ENCODE peak calls at places on chromosomes 3 and 15, in seven cellular contexts. L, I, N, A, M, H and V are unnamed samples.

GRCh38 chr3:161296814-161297213 is 74.5 kb downstream of the SPTSSB start:
- DNase-seq in A (no peak), M (no peak), H (no peak), N (no peak), I (no peak), L (no peak), V (no peak)

GRCh38 chr3:16987141-16987540 is 102.4 kb downstream of the PLCL2 start:
- DNase-seq in N (no peak), I (no peak), M (no peak), A (no peak), H (no peak), L (no peak), V (no peak)

GRCh38 chr3:11367116-11367781 is 95.1 kb downstream of the ATG7 start:
- DNase-seq in N (no peak), H (peak; percentile 77), A (no peak), M (no peak), L (peak; percentile 94), I (no peak), V (peak; percentile 53)

GRCh38 chr3:38005076-38006020 is 14.8 kb downstream of the VILL start:
- DNase-seq in L (no peak), M (no peak), N (no peak), H (peak; percentile 24), I (no peak), A (peak; percentile 72), V (no peak)

GRCh38 chr3:146265720-146266119 is 14.8 kb upstream of the PLSCR4 start:
- DNase-seq in H (no peak), M (no peak), L (no peak), N (no peak), I (no peak), A (no peak), V (no peak)

GRCh38 chr15:43968551-43968950 is 141.7 kb downstream of the WDR76 start:
- DNase-seq in H (no peak), N (peak; percentile 17), M (no peak), L (no peak), A (no peak), I (no peak), V (no peak)

GRCh38 chr15:55403531-55403930 is 4.6 kb downstream of the CCPG1 start:
- DNase-seq in H (peak; percentile 33), A (no peak), L (peak; percentile 82), M (no peak), I (no peak), N (no peak), V (no peak)

GRCh38 chr3:57557088-57557537 is 1.0 kb downstream of the PDE12 start:
- DNase-seq in A (peak; percentile 14), L (peak; percentile 34), M (no peak), N (no peak), H (peak; percentile 73), I (no peak), V (peak; percentile 13)

GRCh38 chr3:141410408-141410807 is 42.1 kb downstream of the ZBTB38 start:
- DNase-seq in H (peak; percentile 62), M (no peak), I (no peak), N (no peak), L (peak; percentile 78), A (no peak), V (no peak)

GRCh38 chr15:101183926-101184305 is 67.9 kb downstream of the CHSY1 start:
- DNase-seq in M (no peak), H (no peak), I (no peak), A (no peak), N (no peak), L (no peak), V (no peak)

GRCh38 chr15:60673918-60674558 is 195.1 kb upstream of the ICE2 start:
- DNase-seq in H (peak; percentile 96), N (peak; percentile 78), A (peak; percentile 77), L (peak; percentile 91), I (peak; percentile 89), M (no peak), V (no peak)

GRCh38 chr3:140128217-140129137 is 193.5 kb downstream of the CLSTN2 start:
- DNase-seq in A (peak; percentile 73), N (no peak), I (peak; percentile 18), M (no peak), H (peak; percentile 18), L (no peak), V (peak; percentile 63)

GRCh38 chr3:27312044-27312668 is 57.0 kb downstream of the NEK10 start:
- DNase-seq in M (no peak), A (peak; percentile 26), I (peak; percentile 39), H (peak; percentile 84), L (peak; percentile 79), N (peak; percentile 41), V (peak; percentile 14)

GRCh38 chr3:182092662-182093262 is 381.0 kb downstream of the SOX2 start:
- DNase-seq in I (no peak), N (no peak), H (no peak), M (no peak), L (no peak), A (peak; percentile 60), V (peak; percentile 3)

GRCh38 chr3:9691636-9692035 is 12.0 kb upstream of the CPNE9 start:
- DNase-seq in H (no peak), A (no peak), L (no peak), M (no peak), I (no peak), N (no peak), V (no peak)

GRCh38 chr3:39476783-39477182 is 9.3 kb downstream of the MOBP start:
- DNase-seq in A (no peak), N (no peak), L (no peak), H (no peak), M (no peak), I (no peak), V (no peak)

GRCh38 chr3:43996379-43997301 is 245.0 kb upstream of the TOPAZ1 start:
- DNase-seq in N (no peak), H (peak; percentile 90), I (peak; percentile 23), L (peak; percentile 59), M (no peak), A (peak; percentile 74), V (peak; percentile 58)

GRCh38 chr3:123027292-123028232 is at the start of gene SEMA5B:
- DNase-seq in I (no peak), A (peak; percentile 43), N (no peak), M (no peak), H (peak; percentile 54), L (no peak), V (peak; percentile 67)

GRCh38 chr3:42750834-42751233 is 22.2 kb downstream of the CCDC13 start:
- DNase-seq in I (no peak), M (no peak), N (no peak), A (no peak), H (no peak), L (no peak), V (no peak)

GRCh38 chr15:80659375-80659774 is 35.7 kb upstream of the ABHD17C start:
- DNase-seq in A (no peak), L (no peak), N (no peak), H (peak; percentile 15), M (no peak), I (no peak), V (no peak)

GRCh38 chr15:80662756-80663553 is 32.2 kb upstream of the ABHD17C start:
- DNase-seq in I (peak; percentile 76), M (no peak), N (no peak), L (no peak), A (no peak), H (no peak), V (no peak)

GRCh38 chr15:80665151-80665550 is 30.0 kb upstream of the ABHD17C start:
- DNase-seq in I (no peak), L (no peak), H (no peak), N (no peak), M (no peak), A (no peak), V (no peak)

GRCh38 chr15:80662129-80662528 is 33.0 kb upstream of the ABHD17C start:
- DNase-seq in M (no peak), L (no peak), H (peak; percentile 34), I (no peak), N (no peak), A (no peak), V (no peak)

GRCh38 chr15:80660114-80660513 is 35.0 kb upstream of the ABHD17C start:
- DNase-seq in A (peak; percentile 66), L (peak; percentile 22), I (peak; percentile 46), M (no peak), N (no peak), H (peak; percentile 63), V (peak; percentile 55)
- TF ChIP-seq CTCF in A (peak; percentile 35), L (peak; percentile 43), I (peak; percentile 24), M (peak; percentile 57), N (peak; percentile 74), H (peak; percentile 64), V (peak; percentile 29)

GRCh38 chr3:164390046-164390445 is 688.2 kb downstream of the SI start:
- DNase-seq in A (no peak), L (no peak), H (no peak), N (no peak), M (no peak), I (no peak), V (no peak)
- TF ChIP-seq CTCF in A (peak; percentile 53), L (no peak), H (no peak), N (no peak), M (peak; percentile 27), I (peak; percentile 14), V (peak; percentile 63)

GRCh38 chr3:113819866-113820265 is 18.7 kb upstream of the GRAMD1C start:
- DNase-seq in L (no peak), M (no peak), H (no peak), N (no peak), A (no peak), I (no peak), V (no peak)

GRCh38 chr3:113829576-113830354 is 8.8 kb upstream of the GRAMD1C start:
- DNase-seq in I (no peak), N (no peak), A (no peak), H (no peak), L (peak; percentile 75), M (no peak), V (no peak)

GRCh38 chr3:113828605-113829004 is 10.0 kb upstream of the GRAMD1C start:
- DNase-seq in H (no peak), M (no peak), L (no peak), A (no peak), N (no peak), I (no peak), V (no peak)

GRCh38 chr3:113825090-113825489 is 13.5 kb upstream of the GRAMD1C start:
- DNase-seq in I (no peak), L (no peak), A (no peak), M (no peak), H (no peak), N (no peak), V (no peak)
- TF ChIP-seq CTCF in I (no peak), L (peak; percentile 34), A (no peak), M (no peak), H (peak; percentile 6), N (peak; percentile 27), V (peak; percentile 41)

GRCh38 chr3:46628980-46629379 is 16.7 kb downstream of the FAM240A start:
- DNase-seq in M (peak; percentile 53), H (peak; percentile 70), L (peak; percentile 67), A (no peak), N (no peak), I (no peak), V (no peak)

GRCh38 chr3:46626039-46626438 is 13.7 kb downstream of the FAM240A start:
- DNase-seq in I (no peak), H (no peak), M (peak; percentile 38), A (no peak), N (no peak), L (no peak), V (no peak)

GRCh38 chr3:46627078-46627477 is 14.8 kb downstream of the FAM240A start:
- DNase-seq in M (no peak), H (no peak), I (no peak), N (no peak), L (no peak), A (no peak), V (no peak)

GRCh38 chr3:46632792-46633191 is 20.5 kb downstream of the FAM240A start:
- DNase-seq in N (no peak), H (peak; percentile 68), A (no peak), M (peak; percentile 63), I (no peak), L (peak; percentile 76), V (no peak)

GRCh38 chr3:46629571-46630517 is 17.5 kb downstream of the FAM240A start:
- DNase-seq in A (peak; percentile 85), L (peak; percentile 77), N (no peak), H (peak; percentile 82), M (peak; percentile 90), I (peak; percentile 9), V (peak; percentile 93)
- TF ChIP-seq CTCF in A (peak; percentile 94), L (peak; percentile 95), N (peak; percentile 98), H (peak; percentile 99), M (peak; percentile 93), I (peak; percentile 67), V (peak; percentile 90)